ENCODE peak calls at places on chromosome 15, in five cellular contexts. R is HCT116, L is epithelial cell of esophagus, T is cardiac fibroblast, A is K562. C is an unnamed sample.

GRCh38 chr15:37101634-37102314 is 1.4 kb upstream of the MEIS2 start:
- DNase-seq in L (peak; percentile 53), T (peak; percentile 90), A (peak; percentile 90), R (peak; percentile 21), C (peak; percentile 94)

GRCh38 chr15:95174281-95174680 is 942.9 kb downstream of the MCTP2 start:
- DNase-seq in A (no peak), L (no peak), R (no peak), T (peak; percentile 49), C (no peak)

GRCh38 chr15:99733268-99734039 is at the start of gene LYSMD4:
- DNase-seq in L (peak; percentile 97), T (peak; percentile 96), R (peak; percentile 84), A (peak; percentile 85), C (peak; percentile 100)

GRCh38 chr15:99436472-99437314 is 129.1 kb upstream of the MEF2A start:
- DNase-seq in T (no peak), A (no peak), L (no peak), R (no peak), C (peak; percentile 3)

GRCh38 chr15:56763496-56763895 is 30.2 kb upstream of the ZNF280D start:
- DNase-seq in T (peak; percentile 52), R (no peak), L (peak; percentile 34), A (no peak), C (no peak)

GRCh38 chr15:80694624-80695098 is 449 bp upstream of the ABHD17C start:
- DNase-seq in R (no peak), T (peak; percentile 55), L (no peak), A (peak; percentile 15), C (no peak)

GRCh38 chr15:68815598-68815997 is 5.1 kb downstream of the ANP32A start:
- DNase-seq in R (no peak), L (peak; percentile 62), A (no peak), T (no peak), C (no peak)

GRCh38 chr15:31237042-31237324 is 89.7 kb upstream of the KLF13 start:
- DNase-seq in R (no peak), T (no peak), L (no peak), A (no peak), C (no peak)

GRCh38 chr15:59185725-59186124 is 20.9 kb upstream of the LDHAL6B start:
- DNase-seq in R (no peak), A (peak; percentile 12), T (no peak), L (no peak), C (no peak)

GRCh38 chr15:36130641-36131310 is 448.6 kb upstream of the CDIN1 start:
- DNase-seq in A (no peak), T (no peak), L (peak; percentile 68), R (no peak), C (no peak)

GRCh38 chr15:69074011-69074842 is 59.7 kb downstream of the NOX5 start:
- DNase-seq in A (peak; percentile 11), L (peak; percentile 70), R (no peak), T (peak; percentile 74), C (peak; percentile 84)

GRCh38 chr15:61871926-61872522 is 188.2 kb downstream of the VPS13C start:
- DNase-seq in R (peak; percentile 12), A (peak; percentile 9), T (peak; percentile 45), L (peak; percentile 32), C (no peak)

DNA sequence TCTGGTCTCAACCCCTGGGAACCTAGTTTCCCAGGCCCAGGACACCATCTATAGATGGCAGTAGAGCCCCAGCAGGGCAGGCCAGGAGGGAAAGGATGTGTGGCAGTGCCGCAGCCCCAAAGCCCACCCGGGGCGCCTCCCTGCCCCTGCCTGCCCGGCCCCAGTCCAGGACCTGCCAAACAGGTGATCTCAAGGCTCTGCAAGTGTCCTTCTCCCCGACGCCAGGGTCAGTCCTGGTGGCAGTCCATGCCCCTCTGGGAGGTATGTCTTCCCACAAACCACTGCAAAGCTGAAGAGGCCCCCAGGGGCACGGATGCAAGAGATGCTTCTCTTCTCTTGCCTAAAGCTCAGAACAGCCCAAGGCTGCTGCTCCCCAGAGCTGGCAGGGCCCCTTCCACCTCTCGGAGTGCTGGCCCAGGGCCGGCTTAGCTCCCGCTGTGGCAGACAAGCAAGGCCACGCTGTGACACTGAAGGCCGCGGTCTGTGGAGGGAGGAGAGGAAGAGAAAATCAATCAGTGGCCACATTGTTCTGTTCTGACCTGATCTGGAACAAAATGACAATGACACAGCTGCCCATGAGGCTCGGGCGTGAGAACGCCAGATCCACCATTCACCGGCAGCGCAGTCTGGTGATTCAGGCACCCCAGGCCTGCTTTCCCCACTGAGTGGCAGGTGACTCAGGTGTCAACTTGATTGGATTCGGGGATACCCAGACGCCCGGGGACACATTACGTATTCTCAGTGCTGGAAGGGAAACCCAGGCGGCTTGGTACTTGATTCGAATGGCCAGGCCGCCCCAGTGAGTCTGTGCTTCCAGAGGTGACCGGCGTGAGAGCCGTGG is 34.0 kb downstream of the KLHL25 start:
- DNase-seq in A (no peak), T (no peak), L (peak; percentile 20), R (no peak), C (no peak)
- H3K4me3 ChIP-seq in A (no peak overlapping the region), T (no peak overlapping the region), L (no peak overlapping the region), R (no peak overlapping the region), C (no peak overlapping the region)

DNA sequence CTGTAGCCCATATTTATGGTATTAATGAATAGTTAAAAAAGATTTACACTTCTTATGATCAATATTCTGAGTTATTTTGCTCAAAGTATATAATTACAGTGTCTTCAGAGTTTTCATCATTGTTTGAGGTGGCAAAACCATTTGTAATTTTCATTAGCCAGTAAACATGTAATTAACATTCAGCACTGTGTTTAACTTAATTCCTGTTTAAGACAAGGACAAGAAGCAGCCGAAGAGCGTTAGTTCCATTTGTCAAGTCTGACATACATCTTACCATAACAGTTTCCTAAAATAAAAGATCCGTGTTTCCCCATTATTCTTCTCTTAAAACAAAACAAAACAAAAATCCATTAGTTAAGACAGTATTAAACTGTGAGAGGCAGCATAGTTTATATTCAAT is 5.6 kb upstream of the NR2F2 start:
- DNase-seq in A (no peak), T (no peak), L (peak; percentile 21), R (no peak), C (no peak)
- H3K4me3 ChIP-seq in A (peak overlapping the region; percentile 72), T (peak overlapping the region; percentile 67), L (peak overlapping the region; percentile 90), R (peak overlapping the region; percentile 74), C (no peak overlapping the region)

GRCh38 chr15:70762469-70763119 is 764 bp downstream of the UACA start:
- DNase-seq in A (no peak), L (peak; percentile 68), R (peak; percentile 8), T (peak; percentile 62), C (peak; percentile 13)
- H3K4me3 ChIP-seq in A (no peak overlapping the region), L (peak overlapping the region; percentile 88), R (peak overlapping the region; percentile 81), T (peak overlapping the region; percentile 91), C (peak overlapping the region; percentile 73)

DNA sequence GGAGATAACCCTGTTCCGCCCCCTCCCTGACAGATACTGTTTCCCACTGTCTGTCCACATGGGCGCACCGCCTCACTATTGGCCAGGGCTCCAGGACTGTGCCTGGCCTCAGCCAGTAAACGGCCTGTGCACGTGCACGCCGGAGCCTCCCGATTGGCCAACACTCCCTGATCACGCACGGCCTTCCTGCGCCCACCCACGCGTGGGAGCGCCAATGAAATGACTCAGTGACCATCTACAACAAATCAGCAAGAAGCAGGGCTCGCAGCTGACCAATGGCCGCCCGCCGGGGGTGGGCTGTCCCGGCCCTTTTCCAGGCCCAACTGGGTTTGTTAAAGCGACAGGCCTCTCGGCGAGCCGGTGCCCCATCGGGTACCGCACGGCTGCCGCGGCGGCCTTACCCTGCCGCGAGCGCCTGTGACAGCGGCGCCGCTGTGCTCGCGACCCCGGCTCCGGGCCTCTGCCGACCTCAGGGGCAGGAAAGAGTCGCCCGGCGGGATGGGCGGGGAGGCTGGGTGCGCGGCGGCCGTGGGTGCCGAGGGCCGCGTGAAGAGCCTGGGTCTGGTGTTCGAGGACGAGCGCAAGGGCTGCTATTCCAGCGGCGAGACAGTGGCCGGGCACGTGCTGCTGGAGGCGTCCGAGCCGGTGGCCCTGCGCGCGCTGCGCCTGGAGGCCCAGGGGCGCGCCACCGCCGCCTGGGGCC is at the start of gene ARRDC4:
- DNase-seq in L (peak; percentile 100), R (peak; percentile 99), T (peak; percentile 100), A (peak; percentile 99), C (peak; percentile 100)
- H3K4me3 ChIP-seq in L (peak within 1 kb of the TSS; percentile 77), R (peak within 1 kb of the TSS; percentile 71), T (peak within 1 kb of the TSS; percentile 79), A (peak within 1 kb of the TSS; percentile 70), C (peak within 1 kb of the TSS; percentile 77)

DNA sequence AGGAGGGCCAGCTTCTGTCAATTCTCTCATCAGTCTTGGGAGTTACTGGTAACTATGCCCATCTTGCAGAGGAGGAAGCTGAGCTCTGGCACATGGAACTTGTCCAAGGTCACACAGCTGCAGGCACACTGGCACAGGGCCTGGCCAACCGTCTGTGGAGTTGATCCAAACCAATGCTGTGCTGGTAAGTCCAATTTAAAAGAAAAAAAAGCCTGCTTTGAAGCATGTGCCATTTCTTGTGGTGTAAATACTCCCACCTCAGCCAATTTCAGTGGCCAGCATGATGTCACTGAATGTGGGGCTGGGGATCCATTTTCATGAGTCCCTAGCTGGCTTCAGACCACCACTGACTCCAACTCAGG is 83.4 kb downstream of the CHSY1 start:
- DNase-seq in L (no peak), R (no peak), T (peak; percentile 91), A (no peak), C (no peak)
- H3K4me3 ChIP-seq in L (no peak overlapping the region), R (no peak overlapping the region), T (no peak overlapping the region), A (no peak overlapping the region), C (no peak overlapping the region)

DNA sequence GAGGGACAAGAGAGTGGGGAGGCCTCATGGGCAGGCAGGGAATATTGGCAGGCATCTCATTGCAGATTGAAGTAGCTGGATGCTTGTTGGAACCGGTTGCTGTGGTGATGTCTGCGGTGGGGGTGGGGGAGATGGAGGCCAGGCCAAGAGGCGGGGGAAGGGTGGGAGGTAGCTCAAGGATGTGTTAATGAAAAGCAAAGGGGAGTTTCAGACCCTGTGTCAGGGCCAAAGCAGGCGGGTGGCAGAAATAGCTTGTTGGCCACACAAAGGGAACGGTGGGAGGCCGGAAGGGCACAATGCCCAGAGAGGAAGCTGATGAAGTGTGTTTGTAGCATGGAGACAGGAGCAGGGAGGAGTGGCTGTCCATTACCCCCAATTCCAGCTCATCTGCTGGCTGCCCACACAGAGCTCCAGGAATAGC is 28.0 kb downstream of the CCDC33 start:
- DNase-seq in R (no peak), T (no peak), A (no peak), L (no peak), C (no peak)
- H3K4me3 ChIP-seq in R (no peak overlapping the region), T (no peak overlapping the region), A (no peak overlapping the region), L (no peak overlapping the region), C (no peak overlapping the region)

DNA sequence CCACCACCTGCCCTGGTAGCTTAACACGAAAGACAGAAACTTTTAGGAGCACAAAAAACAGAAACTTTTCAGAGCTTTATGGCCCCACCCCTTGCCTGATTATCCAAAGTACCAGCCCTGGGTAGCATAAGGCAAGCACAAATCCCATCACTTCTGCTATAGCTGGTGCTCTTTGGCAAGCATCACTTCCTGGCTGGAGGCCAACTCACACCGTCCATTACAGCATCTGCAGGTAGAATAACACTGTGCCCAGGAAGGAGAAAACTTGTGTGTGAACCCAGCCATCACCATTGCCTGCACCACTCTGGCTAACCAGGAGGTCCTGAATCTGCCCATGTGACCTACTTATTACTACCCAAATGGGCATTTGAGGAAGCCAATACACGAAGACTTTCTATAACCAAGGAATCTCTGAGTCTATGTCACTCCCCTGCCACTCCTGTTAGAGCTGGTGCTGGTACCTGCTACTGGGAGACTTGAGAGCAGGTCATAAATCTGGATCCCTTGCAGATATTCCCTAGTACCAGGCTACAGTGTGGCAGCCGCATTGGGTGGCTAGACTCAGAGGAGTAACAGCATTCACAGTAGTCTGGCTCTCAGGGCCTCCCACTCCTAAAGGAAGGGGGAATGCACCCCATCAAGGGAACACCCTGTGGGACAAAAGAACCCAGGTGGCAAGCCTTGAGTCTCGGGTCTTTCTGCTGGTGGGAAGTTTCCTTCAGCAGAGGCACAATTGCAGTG is 73.3 kb upstream of the AKAP13 start:
- DNase-seq in L (no peak), R (no peak), T (no peak), A (no peak), C (no peak)
- H3K4me3 ChIP-seq in L (no peak overlapping the region), R (no peak overlapping the region), T (no peak overlapping the region), A (no peak overlapping the region), C (no peak overlapping the region)